ENCODE peak calls at places on chromosomes 6 and 20, in five cellular contexts. Z is BE2C, G is left ventricle myocardium inferior, K is PC-3, J is mucosa of descending colon. N is an unnamed sample.
A peak's percentile ranks its signal among the peaks of the same experiment; 100 is the strongest.

GRCh38 chr6:111789593-111789992 is 83.7 kb downstream of the FYN start:
- DNase-seq in Z (no peak), G (peak; percentile 54), K (no peak), J (no peak), N (no peak)

GRCh38 chr20:37198962-37199660 is 19.8 kb upstream of the MROH8 start:
- DNase-seq in Z (no peak), G (no peak), K (no peak), J (no peak), N (no peak)

GRCh38 chr20:36792422-36792821 is 18.9 kb upstream of the DSN1 start:
- DNase-seq in Z (peak; percentile 62), G (no peak), K (peak; percentile 74), J (peak; percentile 25), N (peak; percentile 76)

GRCh38 chr6:157323114-157323923 is at the start of gene TMEM242:
- DNase-seq in Z (peak; percentile 91), G (peak; percentile 92), K (peak; percentile 91), J (peak; percentile 94), N (peak; percentile 90)

GRCh38 chr20:58691773-58692578 is 624 bp upstream of the NPEPL1 start:
- DNase-seq in Z (no peak), G (peak; percentile 56), K (no peak), J (peak; percentile 24), N (no peak)

GRCh38 chr20:20843982-20844381 is 131.5 kb upstream of the RALGAPA2 start:
- DNase-seq in Z (no peak), G (no peak), K (peak; percentile 42), J (no peak), N (no peak)

GRCh38 chr6:148758492-148758891 is 11.7 kb downstream of the UST start:
- DNase-seq in Z (no peak), G (no peak), K (no peak), J (peak; percentile 45), N (no peak)

GRCh38 chr6:56863366-56863765 is 91.5 kb upstream of the BEND6 start:
- DNase-seq in Z (no peak), G (no peak), K (peak; percentile 59), J (no peak), N (no peak)

GRCh38 chr6:93164781-93165180 is 254.6 kb downstream of the EPHA7 start:
- DNase-seq in Z (no peak), G (no peak), K (peak; percentile 31), J (no peak), N (no peak)

GRCh38 chr20:60725311-60725906 is 526.7 kb upstream of the CDH4 start:
- DNase-seq in Z (no peak), G (no peak), K (no peak), J (no peak), N (no peak)

GRCh38 chr6:31954511-31954910 is 4.3 kb downstream of the NELFE start:
- DNase-seq in Z (no peak), G (no peak), K (no peak), J (no peak), N (no peak)

GRCh38 chr6:130831598-130831997 is 4.4 kb downstream of the SMLR1 start:
- DNase-seq in Z (no peak), G (no peak), K (no peak), J (no peak), N (no peak)

GRCh38 chr6:2731281-2731909 is 19.3 kb downstream of the MYLK4 start:
- DNase-seq in Z (no peak), G (no peak), K (peak; percentile 82), J (no peak), N (no peak)

GRCh38 chr20:60253471-60253870 is 295.2 kb downstream of the CDH26 start:
- DNase-seq in Z (no peak), G (no peak), K (no peak), J (no peak), N (no peak)

GRCh38 chr6:26555505-26556262 is 17.5 kb downstream of the HMGN4 start:
- DNase-seq in Z (peak; percentile 34), G (no peak), K (no peak), J (no peak), N (no peak)

GRCh38 chr6:129306826-129307225 is 403.2 kb downstream of the ARHGAP18 start:
- DNase-seq in Z (no peak), G (no peak), K (peak; percentile 69), J (no peak), N (no peak)

GRCh38 chr6:118939683-118940082 is 4.7 kb upstream of the MCM9 start:
- DNase-seq in Z (no peak), G (peak; percentile 25), K (no peak), J (no peak), N (no peak)

DNA sequence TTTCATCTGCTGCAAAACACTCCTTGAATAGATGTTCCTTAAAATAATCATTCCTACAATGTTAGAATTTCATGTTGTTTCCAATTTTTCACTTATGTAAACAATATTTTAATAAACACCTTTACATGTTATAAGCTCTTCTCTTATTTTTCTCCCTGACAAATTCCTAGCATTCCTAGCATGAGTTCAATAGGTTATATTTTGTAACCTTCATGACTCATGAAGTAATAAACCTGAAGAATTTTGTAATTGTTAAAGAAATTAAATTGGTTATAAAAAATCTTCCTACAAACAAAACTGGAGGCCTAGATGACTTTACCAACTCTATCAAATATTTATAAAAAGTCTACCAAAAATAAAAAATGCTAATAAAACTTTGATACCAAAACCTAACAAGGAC is 66.3 kb downstream of the NT5E start:
- DNase-seq in Z (no peak), G (no peak), K (peak; percentile 53), J (no peak), N (no peak)
- TF ChIP-seq CTCF in Z (no peak), G (no peak), K (no peak), J (no peak), N (no peak)

GRCh38 chr6:32970413-32971244 is 2.2 kb downstream of the BRD2 start:
- DNase-seq in Z (peak; percentile 93), G (peak; percentile 92), K (peak; percentile 84), J (peak; percentile 91), N (peak; percentile 78)

GRCh38 chr6:32968770-32969684 is 633 bp downstream of the BRD2 start:
- DNase-seq in Z (peak; percentile 78), G (peak; percentile 80), K (peak; percentile 73), J (peak; percentile 79), N (peak; percentile 89)

GRCh38 chr6:32971245-32971580 is 2.8 kb downstream of the BRD2 start:
- DNase-seq in Z (no peak), G (no peak), K (no peak), J (no peak), N (no peak)

GRCh38 chr6:32968093-32968769 is at the start of gene BRD2:
- DNase-seq in Z (peak; percentile 97), G (peak; percentile 96), K (peak; percentile 98), J (peak; percentile 94), N (peak; percentile 94)

DNA sequence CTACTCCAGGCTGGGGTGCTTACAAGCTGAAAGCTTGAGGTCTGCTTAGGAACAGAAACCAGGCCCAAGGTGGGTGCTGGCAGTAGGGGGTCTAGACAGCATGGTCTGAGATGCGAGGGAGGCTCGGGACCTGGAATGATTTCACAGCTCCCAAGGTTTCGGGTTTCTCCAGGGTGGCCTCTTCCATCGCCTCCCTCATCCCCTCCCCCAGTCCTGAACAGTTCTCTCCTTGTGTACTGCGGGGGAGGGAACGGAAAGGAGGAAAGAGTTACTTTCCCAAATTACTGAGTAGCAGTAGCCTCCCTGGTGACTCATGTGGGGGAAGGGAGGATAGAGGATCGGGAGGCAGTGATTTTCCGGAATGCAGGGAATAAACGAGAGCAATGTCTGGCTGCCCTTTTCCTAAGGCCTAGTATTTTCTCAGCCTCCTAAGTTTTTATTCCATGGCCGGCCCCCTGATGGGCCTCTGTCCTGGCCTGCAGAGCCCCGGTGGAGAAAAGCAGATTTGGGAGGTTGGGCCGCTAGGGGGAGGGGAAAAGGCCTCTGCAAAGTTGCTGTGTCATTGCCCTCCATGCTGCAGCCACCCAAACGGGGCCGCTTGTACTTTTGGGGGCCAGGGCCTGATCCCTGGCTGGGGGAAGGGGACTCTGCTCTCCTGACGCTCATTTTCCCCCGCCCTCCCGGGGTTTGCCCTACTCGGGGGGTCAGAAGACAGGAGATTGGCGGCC is 1.5 kb downstream of the BRD2 start:
- DNase-seq in Z (peak; percentile 83), G (peak; percentile 77), K (peak; percentile 99), J (peak; percentile 83), N (peak; percentile 91)
- TF ChIP-seq CTCF in Z (peak; percentile 23), G (peak; percentile 47), K (peak; percentile 19), J (no peak), N (peak; percentile 66)

GRCh38 chr6:154370545-154370944 is 13.9 kb upstream of the IPCEF1 start:
- DNase-seq in Z (peak; percentile 30), G (no peak), K (peak; percentile 47), J (peak; percentile 42), N (peak; percentile 47)
- TF ChIP-seq CTCF in Z (peak; percentile 67), G (peak; percentile 56), K (peak; percentile 61), J (no peak), N (peak; percentile 78)

GRCh38 chr20:290081-290831 is at the start of gene C20orf96:
- DNase-seq in Z (peak; percentile 82), G (peak; percentile 93), K (peak; percentile 97), J (peak; percentile 96), N (peak; percentile 87)
- TF ChIP-seq CTCF in Z (peak; percentile 39), G (peak; percentile 58), K (peak; percentile 41), J (peak; percentile 24), N (peak; percentile 65)

DNA sequence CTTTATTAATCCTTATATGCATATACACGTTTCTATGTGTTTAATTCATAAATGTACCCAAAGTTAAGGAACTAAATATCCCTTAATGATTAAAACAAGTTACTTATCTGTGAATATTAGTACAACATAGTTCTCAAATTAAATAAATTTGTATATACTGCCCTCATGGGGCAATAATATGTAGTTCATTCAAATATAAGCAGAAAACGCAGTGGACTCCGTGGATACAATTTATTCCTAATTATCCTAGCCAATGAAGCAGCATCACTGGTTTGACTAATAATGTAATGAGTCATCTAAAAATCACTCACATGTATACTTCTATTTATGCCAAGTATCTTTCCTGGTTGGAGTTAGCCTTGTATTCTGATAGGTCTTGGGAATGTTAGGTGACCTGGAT is 111.6 kb downstream of the TBC1D32 start:
- DNase-seq in Z (no peak), G (no peak), K (peak; percentile 70), J (no peak), N (peak; percentile 74)
- TF ChIP-seq CTCF in Z (no peak), G (no peak), K (peak; percentile 52), J (no peak), N (peak; percentile 72)

N was measured in HFFc6.